ENCODE peak calls at places on chromosome 4, in ten cellular contexts. J, T, K, R, O, E, I, F, V and Q are unnamed samples.

GRCh38 chr4:177728361-177729152 is 286.3 kb upstream of the AGA start:
- DNase-seq in O (peak), K (no peak), R (peak), T (peak), F (no peak), I (no peak), J (no peak), E (no peak), V (no peak), Q (no peak)

GRCh38 chr4:108114503-108114902 is 54.2 kb downstream of the LEF1 start:
- DNase-seq in T (no peak), O (no peak), J (no peak), K (no peak), R (no peak), E (no peak), F (no peak), I (no peak), V (no peak), Q (no peak)

GRCh38 chr4:36399762-36400353 is 118.4 kb downstream of the DTHD1 start:
- DNase-seq in R (no peak), F (no peak), O (no peak), K (peak), V (no peak), I (no peak), J (no peak), T (peak), E (peak), Q (no peak)

GRCh38 chr4:35538807-35539206 is 705.5 kb downstream of the ARAP2 start:
- DNase-seq in V (no peak), O (no peak), E (no peak), R (no peak), T (no peak), J (no peak), K (no peak), F (no peak), I (no peak), Q (no peak)

GRCh38 chr4:32032136-32032672 is 1312.0 kb downstream of the PCDH7 start:
- DNase-seq in I (no peak), V (no peak), E (no peak), T (no peak), K (no peak), O (no peak), R (no peak), J (no peak), F (no peak), Q (no peak)

GRCh38 chr4:68490826-68491457 is 43.7 kb downstream of the TMPRSS11E start:
- DNase-seq in J (peak), T (no peak), F (no peak), E (no peak), V (no peak), K (no peak), I (no peak), R (no peak), O (no peak), Q (no peak)

GRCh38 chr4:4582653-4583052 is 40.8 kb upstream of the STX18 start:
- DNase-seq in J (no peak), K (peak), T (no peak), I (no peak), V (no peak), F (no peak), R (no peak), E (no peak), O (no peak), Q (no peak)

GRCh38 chr4:108519208-108519833 is 101.1 kb upstream of the RPL34 start:
- DNase-seq in F (no peak), V (no peak), O (no peak), E (no peak), I (no peak), T (no peak), K (no peak), R (no peak), J (no peak), Q (no peak)

GRCh38 chr4:35038845-35039244 is 1205.5 kb downstream of the ARAP2 start:
- DNase-seq in R (no peak), O (no peak), T (no peak), E (no peak), J (no peak), I (no peak), F (no peak), V (no peak), K (no peak), Q (no peak)

GRCh38 chr4:187193141-187193540 is 469.5 kb upstream of the FAT1 start:
- DNase-seq in R (no peak), F (no peak), E (no peak), V (no peak), I (no peak), K (no peak), T (no peak), O (no peak), J (no peak), Q (no peak)

GRCh38 chr4:164304861-164305260 is 449.1 kb upstream of the SMIM31 start:
- DNase-seq in R (no peak), V (no peak), O (no peak), J (peak), I (no peak), F (no peak), E (no peak), K (no peak), T (no peak), Q (no peak)

GRCh38 chr4:18105023-18106011 is 83.8 kb upstream of the LCORL start:
- DNase-seq in K (no peak), E (no peak), V (no peak), I (no peak), T (no peak), O (no peak), R (no peak), J (no peak), F (no peak), Q (no peak)

GRCh38 chr4:182062936-182063335 is 180.3 kb upstream of the TENM3 start:
- DNase-seq in O (no peak), V (no peak), F (peak), E (no peak), J (peak), T (no peak), R (no peak), K (no peak), I (peak), Q (no peak)

GRCh38 chr4:152666946-152667345 is 12.9 kb downstream of the TMEM154 start:
- DNase-seq in V (no peak), I (no peak), J (no peak), K (peak), O (no peak), R (no peak), F (no peak), T (no peak), E (no peak), Q (no peak)

GRCh38 chr4:180310616-180311015 is 1932.6 kb upstream of the TENM3 start:
- DNase-seq in E (no peak), K (no peak), V (no peak), I (no peak), J (no peak), F (no peak), R (no peak), T (no peak), O (no peak), Q (no peak)

GRCh38 chr4:19256823-19257222 is 994.9 kb upstream of the SLIT2 start:
- DNase-seq in R (no peak), E (no peak), I (no peak), J (no peak), K (no peak), F (no peak), O (no peak), V (no peak), T (no peak), Q (no peak)